ENCODE peak calls at places on chromosomes 7 and 10, in eight cellular contexts. M is foreskin fibroblast, N is AG04450, J is spleen, T is transverse colon, R is HCT116, B is esophagus squamous epithelium, A is GM12865. X is an unnamed sample.

GRCh38 chr7:128032605-128033235 is 1.5 kb upstream of the LRRC4 start:
- DNase-seq in N (no peak), R (no peak), A (no peak), B (no peak), T (no peak), M (peak; percentile 47), J (peak; percentile 89), X (no peak)

GRCh38 chr7:104458875-104459274 is 130.5 kb downstream of the LHFPL3 start:
- DNase-seq in B (no peak), A (no peak), M (no peak), T (no peak), N (no peak), J (no peak), R (no peak), X (no peak)

GRCh38 chr10:86851329-86852207 is 95.1 kb downstream of the BMPR1A start:
- DNase-seq in N (peak; percentile 74), M (peak; percentile 94), A (no peak), R (no peak), T (no peak), J (no peak), B (no peak), X (peak; percentile 47)

GRCh38 chr7:12964836-12965235 is 277.4 kb downstream of the ARL4A start:
- DNase-seq in R (no peak), N (no peak), B (no peak), T (no peak), J (no peak), M (no peak), A (no peak), X (no peak)

GRCh38 chr7:29453022-29453421 is 110.6 kb upstream of the PRR15 start:
- DNase-seq in A (no peak), M (no peak), R (no peak), B (no peak), J (no peak), N (no peak), T (no peak), X (no peak)

GRCh38 chr7:157650801-157651200 is 314.0 kb downstream of the DNAJB6 start:
- DNase-seq in B (no peak), J (peak; percentile 72), A (no peak), N (no peak), T (no peak), M (no peak), R (no peak), X (no peak)

GRCh38 chr10:110165867-110166266 is 41.5 kb upstream of the MXI1 start:
- DNase-seq in T (no peak), N (no peak), B (no peak), R (no peak), M (no peak), A (no peak), J (no peak), X (no peak)

GRCh38 chr10:72484521-72484920 is 129.8 kb upstream of the DNAJB12 start:
- DNase-seq in J (no peak), M (no peak), A (no peak), T (no peak), R (no peak), N (no peak), B (no peak), X (no peak)

GRCh38 chr7:22572292-22572691 is 72.3 kb upstream of the STEAP1B start:
- DNase-seq in R (no peak), T (no peak), B (no peak), J (no peak), M (peak; percentile 67), N (no peak), A (no peak), X (no peak)

GRCh38 chr7:1460757-1461639 is 1.7 kb upstream of the MICALL2 start:
- DNase-seq in R (no peak), T (peak; percentile 81), J (peak; percentile 89), N (no peak), M (peak; percentile 51), A (peak; percentile 18), B (no peak), X (no peak)

GRCh38 chr10:82536668-82537067 is 661.7 kb downstream of the NRG3 start:
- DNase-seq in A (no peak), T (no peak), M (no peak), B (no peak), N (no peak), J (no peak), R (no peak), X (no peak)
- TF ChIP-seq CTCF in A (no peak), T (no peak), M (no peak), B (no peak), N (no peak), J (no peak), R (no peak), X (no peak)

GRCh38 chr10:121974019-121974534 is 940 bp downstream of the NSMCE4A start:
- DNase-seq in B (no peak), J (no peak), N (no peak), T (no peak), R (no peak), A (no peak), M (no peak), X (no peak)

GRCh38 chr10:121975295-121976086 is 474 bp upstream of the NSMCE4A start:
- DNase-seq in A (no peak), R (no peak), T (no peak), J (no peak), M (no peak), N (no peak), B (no peak), X (no peak)

GRCh38 chr10:121976607-121977006 is 1.6 kb upstream of the NSMCE4A start:
- DNase-seq in M (no peak), T (no peak), R (no peak), J (no peak), A (no peak), B (no peak), N (no peak), X (no peak)

GRCh38 chr10:121978511-121978910 is 3.5 kb upstream of the NSMCE4A start:
- DNase-seq in N (no peak), B (no peak), J (no peak), R (no peak), M (no peak), T (no peak), A (no peak), X (no peak)

DNA sequence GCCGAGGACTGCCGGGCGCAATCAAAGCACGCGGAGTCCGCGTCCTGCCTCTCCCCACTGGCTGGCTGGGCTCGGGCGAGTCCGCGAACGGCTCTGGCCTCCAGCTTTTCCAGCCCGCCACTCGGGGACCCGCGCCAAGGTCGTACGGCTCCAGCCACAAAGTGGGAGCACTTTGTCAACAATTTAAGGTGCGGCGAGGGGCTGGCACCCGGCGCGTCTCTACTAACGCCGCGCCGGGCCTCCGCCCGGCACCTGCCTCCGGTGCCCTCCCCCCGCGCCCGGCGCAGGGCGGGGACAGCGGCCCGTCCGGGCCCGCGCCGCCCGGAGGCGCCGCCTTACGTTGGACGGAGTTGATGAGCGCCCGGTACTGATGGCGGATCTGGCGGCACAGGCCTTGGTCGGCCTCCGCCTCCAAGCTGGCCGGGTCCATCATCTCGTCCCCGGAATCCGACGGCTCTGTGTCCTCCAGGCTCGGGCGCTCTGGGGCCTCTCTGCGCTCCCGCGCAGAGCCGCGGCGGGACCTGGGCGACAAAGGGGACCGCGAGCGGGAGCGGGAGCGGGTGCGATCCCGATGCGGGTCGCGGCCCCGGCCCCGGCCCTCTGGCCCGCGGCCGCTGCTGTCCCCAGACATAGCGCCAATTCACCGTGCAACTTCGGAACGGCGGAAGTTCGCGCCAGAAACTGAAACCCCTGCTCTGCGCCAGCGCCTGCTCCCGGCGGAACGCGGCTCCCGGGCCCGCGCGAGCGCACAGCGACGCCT is at the start of gene NSMCE4A:
- DNase-seq in A (peak; percentile 89), T (peak; percentile 82), N (peak; percentile 33), J (peak; percentile 95), B (no peak), M (peak; percentile 89), R (peak; percentile 56), X (no peak)
- TF ChIP-seq CTCF in A (peak; percentile 70), T (peak; percentile 73), N (peak; percentile 58), J (no peak), B (no peak), M (peak; percentile 61), R (peak; percentile 81), X (no peak)

GRCh38 chr7:36506820-36507219 is 117.2 kb downstream of the ANLN start:
- DNase-seq in J (no peak), B (no peak), R (peak; percentile 23), A (no peak), M (peak; percentile 25), T (no peak), N (no peak), X (no peak)
- TF ChIP-seq CTCF in J (no peak), B (no peak), R (no peak), A (no peak), M (no peak), T (no peak), N (no peak), X (no peak)

GRCh38 chr7:88361357-88361756 is 54.7 kb upstream of the STEAP4 start:
- DNase-seq in M (no peak), T (no peak), B (no peak), A (peak; percentile 31), N (no peak), J (no peak), R (no peak), X (no peak)

GRCh38 chr7:88357295-88357694 is 50.6 kb upstream of the STEAP4 start:
- DNase-seq in N (no peak), A (peak; percentile 11), M (peak; percentile 68), B (no peak), T (no peak), R (no peak), J (no peak), X (no peak)

GRCh38 chr7:88357794-88358533 is 51.3 kb upstream of the STEAP4 start:
- DNase-seq in J (no peak), A (peak; percentile 39), N (no peak), T (no peak), M (peak; percentile 45), B (no peak), R (no peak), X (no peak)

GRCh38 chr7:88358881-88359280 is 52.2 kb upstream of the STEAP4 start:
- DNase-seq in N (no peak), J (no peak), A (no peak), R (no peak), B (no peak), T (no peak), M (no peak), X (no peak)

DNA sequence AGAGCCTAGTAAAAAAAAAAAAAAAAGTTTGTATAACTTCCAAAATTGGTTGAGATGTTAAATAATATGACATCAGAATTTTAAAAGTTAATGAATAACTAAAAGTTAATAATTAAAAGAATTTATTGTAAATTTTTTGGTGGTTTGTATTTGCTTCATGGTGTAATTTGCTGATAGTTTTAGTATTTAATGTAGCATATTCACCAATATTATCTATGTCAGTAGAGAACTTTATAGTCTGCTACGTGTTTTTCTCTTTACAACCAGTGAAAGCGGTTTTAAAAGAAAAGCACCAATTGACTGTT is 51.8 kb upstream of the STEAP4 start:
- DNase-seq in T (no peak), N (no peak), A (no peak), R (no peak), J (no peak), M (no peak), B (no peak), X (no peak)
- TF ChIP-seq CTCF in T (no peak), N (no peak), A (no peak), R (no peak), J (no peak), M (no peak), B (no peak), X (no peak)

DNA sequence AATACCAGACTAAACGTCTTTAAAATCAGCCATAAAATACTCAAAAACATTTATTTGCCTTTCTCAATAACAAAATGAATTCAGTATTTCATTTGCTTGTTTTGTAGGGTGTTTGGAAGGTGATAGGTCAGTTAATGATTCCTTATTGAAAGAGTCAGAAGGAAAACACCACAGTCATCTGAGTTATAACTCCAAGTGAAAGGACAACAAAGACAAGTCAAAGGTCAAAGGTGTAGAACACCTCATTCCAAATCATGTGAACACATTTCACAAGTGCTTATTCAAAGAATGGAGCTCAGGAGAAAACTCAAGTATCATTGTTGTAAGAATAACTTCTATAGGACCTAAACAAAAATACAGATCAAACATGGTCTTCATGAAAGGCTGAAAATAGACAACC is 318.6 kb upstream of the PHF14 start:
- DNase-seq in M (no peak), J (no peak), T (no peak), N (no peak), B (no peak), A (no peak), R (no peak), X (no peak)
- TF ChIP-seq CTCF in M (no peak), J (no peak), T (no peak), N (no peak), B (no peak), A (no peak), R (no peak), X (no peak)

X was measured in BJ.